ENCODE peak calls at places on chromosome 4, in seven cellular contexts. One of them, this sample, is unnamed.

GRCh38 chr4:8688041-8688907 is 95.7 kb downstream of the CPZ start:
- DNase-seq in endothelial cell: peak; percentile 88
- DNase-seq in foreskin fibroblast: peak; percentile 8
- DNase-seq in A549: peak; percentile 34
- DNase-seq in cardiac fibroblast: peak; percentile 10
- DNase-seq in NCI-H2029 treated with DMSO at 0.1 percent for 48 hours: no peak
- DNase-seq in fibroblast of lung: no peak
- DNase-seq in this sample: no peak

GRCh38 chr4:61556277-61556676 is 356.2 kb downstream of the ADGRL3 start:
- DNase-seq in endothelial cell: no peak
- DNase-seq in foreskin fibroblast: no peak
- DNase-seq in A549: peak; percentile 21
- DNase-seq in cardiac fibroblast: no peak
- DNase-seq in NCI-H2029 treated with DMSO at 0.1 percent for 48 hours: no peak
- DNase-seq in fibroblast of lung: no peak
- DNase-seq in this sample: no peak

GRCh38 chr4:41334182-41334581 is 77.5 kb downstream of the UCHL1 start:
- DNase-seq in endothelial cell: no peak
- DNase-seq in foreskin fibroblast: no peak
- DNase-seq in A549: no peak
- DNase-seq in cardiac fibroblast: no peak
- DNase-seq in NCI-H2029 treated with DMSO at 0.1 percent for 48 hours: peak; percentile 55
- DNase-seq in fibroblast of lung: no peak
- DNase-seq in this sample: no peak

GRCh38 chr4:69032847-69033638 is 63.2 kb upstream of the UGT2B7 start:
- DNase-seq in endothelial cell: no peak
- DNase-seq in foreskin fibroblast: peak; percentile 41
- DNase-seq in A549: peak; percentile 70
- DNase-seq in cardiac fibroblast: peak; percentile 52
- DNase-seq in NCI-H2029 treated with DMSO at 0.1 percent for 48 hours: no peak
- DNase-seq in fibroblast of lung: no peak
- DNase-seq in this sample: peak; percentile 56

GRCh38 chr4:103086565-103086964 is 10.0 kb upstream of the SLC9B2 start:
- DNase-seq in endothelial cell: no peak
- DNase-seq in foreskin fibroblast: no peak
- DNase-seq in A549: no peak
- DNase-seq in cardiac fibroblast: no peak
- DNase-seq in NCI-H2029 treated with DMSO at 0.1 percent for 48 hours: no peak
- DNase-seq in fibroblast of lung: no peak
- DNase-seq in this sample: no peak

GRCh38 chr4:37219251-37219650 is 25.3 kb upstream of the NWD2 start:
- DNase-seq in endothelial cell: no peak
- DNase-seq in foreskin fibroblast: no peak
- DNase-seq in A549: no peak
- DNase-seq in cardiac fibroblast: no peak
- DNase-seq in NCI-H2029 treated with DMSO at 0.1 percent for 48 hours: no peak
- DNase-seq in fibroblast of lung: no peak
- DNase-seq in this sample: peak; percentile 20

GRCh38 chr4:150082241-150082640 is 4.0 kb downstream of the DCLK2 start:
- DNase-seq in endothelial cell: no peak
- DNase-seq in foreskin fibroblast: peak; percentile 11
- DNase-seq in A549: no peak
- DNase-seq in cardiac fibroblast: no peak
- DNase-seq in NCI-H2029 treated with DMSO at 0.1 percent for 48 hours: no peak
- DNase-seq in fibroblast of lung: no peak
- DNase-seq in this sample: no peak

GRCh38 chr4:159366966-159367365 is 264.1 kb downstream of the RAPGEF2 start:
- DNase-seq in endothelial cell: no peak
- DNase-seq in foreskin fibroblast: no peak
- DNase-seq in A549: peak; percentile 6
- DNase-seq in cardiac fibroblast: peak; percentile 40
- DNase-seq in NCI-H2029 treated with DMSO at 0.1 percent for 48 hours: no peak
- DNase-seq in fibroblast of lung: peak; percentile 21
- DNase-seq in this sample: no peak

GRCh38 chr4:140071806-140072205 is 82.2 kb downstream of the MAML3 start:
- DNase-seq in endothelial cell: no peak
- DNase-seq in foreskin fibroblast: peak; percentile 87
- DNase-seq in A549: no peak
- DNase-seq in cardiac fibroblast: peak; percentile 97
- DNase-seq in NCI-H2029 treated with DMSO at 0.1 percent for 48 hours: no peak
- DNase-seq in fibroblast of lung: peak; percentile 98
- DNase-seq in this sample: no peak

GRCh38 chr4:118331352-118331751 is 21.5 kb downstream of the PRSS12 start:
- DNase-seq in endothelial cell: no peak
- DNase-seq in foreskin fibroblast: no peak
- DNase-seq in A549: no peak
- DNase-seq in cardiac fibroblast: no peak
- DNase-seq in NCI-H2029 treated with DMSO at 0.1 percent for 48 hours: no peak
- DNase-seq in fibroblast of lung: no peak
- DNase-seq in this sample: no peak

GRCh38 chr4:154088741-154089140 is 299.9 kb upstream of the SFRP2 start:
- DNase-seq in endothelial cell: no peak
- DNase-seq in foreskin fibroblast: no peak
- DNase-seq in A549: no peak
- DNase-seq in cardiac fibroblast: peak; percentile 36
- DNase-seq in NCI-H2029 treated with DMSO at 0.1 percent for 48 hours: no peak
- DNase-seq in fibroblast of lung: no peak
- DNase-seq in this sample: no peak

GRCh38 chr4:109985993-109986640 is 73.4 kb downstream of the EGF start:
- DNase-seq in endothelial cell: no peak
- DNase-seq in foreskin fibroblast: peak; percentile 34
- DNase-seq in A549: no peak
- DNase-seq in cardiac fibroblast: peak; percentile 17
- DNase-seq in NCI-H2029 treated with DMSO at 0.1 percent for 48 hours: no peak
- DNase-seq in fibroblast of lung: peak; percentile 12
- DNase-seq in this sample: no peak

GRCh38 chr4:153764611-153765368 is 5.0 kb upstream of the RNF175 start:
- DNase-seq in endothelial cell: no peak
- DNase-seq in foreskin fibroblast: peak; percentile 57
- DNase-seq in A549: no peak
- DNase-seq in cardiac fibroblast: no peak
- DNase-seq in NCI-H2029 treated with DMSO at 0.1 percent for 48 hours: no peak
- DNase-seq in fibroblast of lung: no peak
- DNase-seq in this sample: no peak

GRCh38 chr4:39548425-39549067 is 21.3 kb upstream of the UGDH start:
- DNase-seq in endothelial cell: no peak
- DNase-seq in foreskin fibroblast: peak; percentile 10
- DNase-seq in A549: no peak
- DNase-seq in cardiac fibroblast: peak; percentile 41
- DNase-seq in NCI-H2029 treated with DMSO at 0.1 percent for 48 hours: no peak
- DNase-seq in fibroblast of lung: peak; percentile 57
- DNase-seq in this sample: peak; percentile 10

GRCh38 chr4:6720202-6720699 is 4.3 kb downstream of the BLOC1S4 start:
- DNase-seq in endothelial cell: peak; percentile 97
- DNase-seq in foreskin fibroblast: peak; percentile 88
- DNase-seq in A549: peak; percentile 62
- DNase-seq in cardiac fibroblast: peak; percentile 76
- DNase-seq in NCI-H2029 treated with DMSO at 0.1 percent for 48 hours: peak; percentile 5
- DNase-seq in fibroblast of lung: peak; percentile 53
- DNase-seq in this sample: peak; percentile 22

GRCh38 chr4:90842960-90843359 is 715.8 kb downstream of the CCSER1 start:
- DNase-seq in endothelial cell: no peak
- DNase-seq in foreskin fibroblast: no peak
- DNase-seq in A549: peak; percentile 56
- DNase-seq in cardiac fibroblast: no peak
- DNase-seq in NCI-H2029 treated with DMSO at 0.1 percent for 48 hours: no peak
- DNase-seq in fibroblast of lung: no peak
- DNase-seq in this sample: no peak

GRCh38 chr4:4860381-4860802 is 927 bp downstream of the MSX1 start:
- DNase-seq in endothelial cell: no peak
- DNase-seq in foreskin fibroblast: peak; percentile 56
- DNase-seq in A549: no peak
- DNase-seq in cardiac fibroblast: no peak
- DNase-seq in NCI-H2029 treated with DMSO at 0.1 percent for 48 hours: no peak
- DNase-seq in fibroblast of lung: no peak
- DNase-seq in this sample: no peak

GRCh38 chr4:170623899-170624298 is 534.1 kb upstream of the AADAT start:
- DNase-seq in endothelial cell: no peak
- DNase-seq in foreskin fibroblast: no peak
- DNase-seq in A549: no peak
- DNase-seq in cardiac fibroblast: no peak
- DNase-seq in NCI-H2029 treated with DMSO at 0.1 percent for 48 hours: no peak
- DNase-seq in fibroblast of lung: no peak
- DNase-seq in this sample: no peak

GRCh38 chr4:48954314-48954713 is 31.8 kb upstream of the CWH43 start:
- DNase-seq in endothelial cell: no peak
- DNase-seq in foreskin fibroblast: peak; percentile 34
- DNase-seq in A549: no peak
- DNase-seq in cardiac fibroblast: no peak
- DNase-seq in NCI-H2029 treated with DMSO at 0.1 percent for 48 hours: no peak
- DNase-seq in fibroblast of lung: peak; percentile 72
- DNase-seq in this sample: no peak

This sample was measured in NCI-H226.